ENCODE peak calls at places on chromosomes 3 and 15, in seven cellular contexts. U, T, L, V, P, E and B are unnamed samples.

GRCh38 chr3:71710906-71711494 is 14.2 kb downstream of the EIF4E3 start:
- DNase-seq in P (no peak), U (no peak), E (peak), V (peak), T (no peak), L (no peak), B (peak)

GRCh38 chr3:27216955-27217552 is 152.1 kb downstream of the NEK10 start:
- DNase-seq in L (no peak), P (peak), U (no peak), T (no peak), E (peak), V (no peak), B (no peak)

GRCh38 chr15:40594429-40594836 is 384 bp downstream of the KNL1 start:
- DNase-seq in L (peak), V (peak), P (no peak), T (no peak), U (peak), E (peak), B (peak)

GRCh38 chr3:84555629-84556028 is 403.2 kb upstream of the CADM2 start:
- DNase-seq in V (no peak), T (no peak), U (no peak), P (no peak), L (no peak), E (no peak), B (no peak)

GRCh38 chr3:34159613-34160420 is 361.4 kb downstream of the PDCD6IP start:
- DNase-seq in T (no peak), V (no peak), P (no peak), L (no peak), U (no peak), E (no peak), B (no peak)

GRCh38 chr3:13391308-13391707 is 28.8 kb downstream of the NUP210 start:
- DNase-seq in E (no peak), T (no peak), L (no peak), P (no peak), V (peak), U (no peak), B (no peak)

GRCh38 chr3:169479314-169479939 is 184.1 kb downstream of the MECOM start:
- DNase-seq in U (no peak), L (no peak), V (no peak), T (no peak), P (no peak), E (peak), B (no peak)

GRCh38 chr15:91338763-91339162 is 238.7 kb downstream of the SV2B start:
- DNase-seq in E (peak), T (peak), V (peak), L (peak), P (no peak), U (no peak), B (no peak)

GRCh38 chr3:159911011-159911663 is 77.5 kb upstream of the IL12A start:
- DNase-seq in V (no peak), E (no peak), T (no peak), U (no peak), L (no peak), P (no peak), B (peak)

GRCh38 chr3:79690072-79690471 is 77.7 kb downstream of the ROBO1 start:
- DNase-seq in V (no peak), U (no peak), L (no peak), E (no peak), T (no peak), P (no peak), B (no peak)

GRCh38 chr15:28098766-28099554 is at the start of gene OCA2:
- DNase-seq in U (peak), P (no peak), T (peak), E (no peak), V (peak), L (peak), B (no peak)

GRCh38 chr3:187367561-187368103 is 553 bp upstream of the RTP4 start:
- DNase-seq in U (peak), L (no peak), T (no peak), E (no peak), P (no peak), V (no peak), B (no peak)

GRCh38 chr3:132881756-132882409 is 156.3 kb upstream of the TMEM108 start:
- DNase-seq in P (no peak), V (no peak), E (no peak), L (no peak), T (no peak), U (no peak), B (no peak)

GRCh38 chr3:171183042-171183441 is 156.5 kb upstream of the SLC2A2 start:
- DNase-seq in E (no peak), U (peak), T (no peak), L (no peak), P (no peak), V (no peak), B (no peak)

GRCh38 chr3:177208746-177209145 is 11.5 kb upstream of the TBL1XR1 start:
- DNase-seq in P (no peak), V (no peak), T (no peak), U (no peak), E (no peak), L (no peak), B (no peak)

GRCh38 chr3:113620091-113620490 is 76.4 kb downstream of the USF3 start:
- DNase-seq in L (no peak), U (no peak), E (no peak), T (no peak), V (peak), P (no peak), B (no peak)

GRCh38 chr3:113626513-113627371 is 69.7 kb downstream of the USF3 start:
- DNase-seq in L (peak), U (peak), V (peak), T (peak), P (peak), E (peak), B (peak)

GRCh38 chr3:113623827-113624226 is 72.6 kb downstream of the USF3 start:
- DNase-seq in T (no peak), P (no peak), E (no peak), U (no peak), V (no peak), L (no peak), B (no peak)

GRCh38 chr3:113625724-113626348 is 70.6 kb downstream of the USF3 start:
- DNase-seq in E (no peak), P (no peak), V (peak), L (no peak), U (no peak), T (no peak), B (no peak)

GRCh38 chr3:113623324-113623723 is 73.1 kb downstream of the USF3 start:
- DNase-seq in U (no peak), P (no peak), E (no peak), L (peak), T (no peak), V (no peak), B (no peak)
- TF ChIP-seq CTCF in U (no peak), P (peak), E (no peak), L (no peak), T (no peak), V (no peak), B (no peak)

GRCh38 chr3:11541321-11542303 is 102.1 kb downstream of the VGLL4 start:
- DNase-seq in T (no peak), V (no peak), L (no peak), U (no peak), P (no peak), E (no peak), B (no peak)

GRCh38 chr3:11536936-11537612 is 106.6 kb downstream of the VGLL4 start:
- DNase-seq in T (no peak), P (no peak), L (no peak), E (no peak), U (no peak), V (no peak), B (no peak)

GRCh38 chr3:11538581-11538980 is 105.1 kb downstream of the VGLL4 start:
- DNase-seq in T (no peak), L (no peak), V (no peak), U (no peak), P (no peak), E (no peak), B (no peak)

GRCh38 chr3:11539218-11539617 is 104.5 kb downstream of the VGLL4 start:
- DNase-seq in P (no peak), U (no peak), E (no peak), L (no peak), T (no peak), V (no peak), B (no peak)

DNA sequence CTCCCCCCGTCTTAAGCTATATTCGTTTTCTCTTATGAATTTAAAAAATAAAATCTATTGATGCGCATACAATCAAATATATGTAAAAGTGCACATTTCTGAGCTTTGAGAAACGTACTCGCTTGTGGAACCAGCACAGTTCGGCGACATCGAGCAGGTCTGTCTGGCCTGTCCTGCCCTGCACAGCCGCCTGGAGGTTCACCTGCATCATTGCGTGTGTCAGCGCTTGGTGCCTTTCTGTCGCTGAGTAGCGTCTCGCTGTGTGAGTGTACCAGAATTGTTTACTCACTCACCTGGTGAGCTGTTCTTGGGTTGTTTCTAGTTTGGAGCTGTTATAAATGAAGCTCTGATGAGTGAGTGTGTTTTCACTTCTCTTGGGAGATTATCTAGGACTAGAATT is 104.0 kb downstream of the VGLL4 start:
- DNase-seq in U (no peak), V (no peak), P (no peak), E (peak), L (no peak), T (no peak), B (no peak)
- TF ChIP-seq CTCF in U (no peak), V (no peak), P (no peak), E (peak), L (no peak), T (no peak), B (no peak)

GRCh38 chr3:104273046-104273649 is 1093.6 kb upstream of the ALCAM start:
- DNase-seq in U (no peak), T (no peak), L (no peak), V (peak), E (peak), P (peak), B (peak)
- TF ChIP-seq CTCF in U (no peak), T (peak), L (peak), V (peak), E (peak), P (peak), B (peak)

GRCh38 chr3:102737353-102737752 is 302.5 kb downstream of the ZPLD1 start:
- DNase-seq in P (no peak), V (no peak), L (no peak), U (no peak), T (no peak), E (no peak), B (no peak)

GRCh38 chr3:102736961-102737304 is 302.1 kb downstream of the ZPLD1 start:
- DNase-seq in E (no peak), V (no peak), T (no peak), U (no peak), P (no peak), L (no peak), B (no peak)

GRCh38 chr3:102736288-102736960 is 301.6 kb downstream of the ZPLD1 start:
- DNase-seq in V (no peak), T (no peak), U (no peak), L (no peak), E (no peak), P (no peak), B (no peak)

GRCh38 chr3:102741694-102742093 is 306.9 kb downstream of the ZPLD1 start:
- DNase-seq in V (no peak), E (no peak), T (no peak), L (no peak), P (no peak), U (no peak), B (no peak)

DNA sequence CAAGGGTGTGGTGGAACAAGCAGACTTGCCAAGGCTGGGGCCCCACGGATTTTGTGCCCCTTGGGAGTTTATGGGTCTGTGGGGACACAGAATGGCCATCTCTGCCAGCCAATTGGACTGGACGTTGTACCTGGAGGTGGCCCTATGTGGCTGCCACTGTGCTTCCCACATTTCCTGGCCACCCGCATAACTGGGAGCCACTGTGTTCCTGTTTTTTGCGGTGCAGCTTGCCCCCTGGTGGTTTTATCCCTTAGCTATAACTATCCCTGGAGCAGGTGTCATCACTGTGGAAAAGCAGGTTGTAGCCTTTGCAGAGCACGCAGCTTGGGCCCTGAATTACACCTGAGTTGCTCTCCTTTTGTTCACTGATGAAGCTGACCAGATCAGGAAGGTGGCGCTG is 306.3 kb downstream of the ZPLD1 start:
- DNase-seq in U (no peak), L (no peak), V (no peak), E (peak), P (no peak), T (no peak), B (no peak)
- TF ChIP-seq CTCF in U (no peak), L (peak), V (no peak), E (peak), P (no peak), T (no peak), B (no peak)

DNA sequence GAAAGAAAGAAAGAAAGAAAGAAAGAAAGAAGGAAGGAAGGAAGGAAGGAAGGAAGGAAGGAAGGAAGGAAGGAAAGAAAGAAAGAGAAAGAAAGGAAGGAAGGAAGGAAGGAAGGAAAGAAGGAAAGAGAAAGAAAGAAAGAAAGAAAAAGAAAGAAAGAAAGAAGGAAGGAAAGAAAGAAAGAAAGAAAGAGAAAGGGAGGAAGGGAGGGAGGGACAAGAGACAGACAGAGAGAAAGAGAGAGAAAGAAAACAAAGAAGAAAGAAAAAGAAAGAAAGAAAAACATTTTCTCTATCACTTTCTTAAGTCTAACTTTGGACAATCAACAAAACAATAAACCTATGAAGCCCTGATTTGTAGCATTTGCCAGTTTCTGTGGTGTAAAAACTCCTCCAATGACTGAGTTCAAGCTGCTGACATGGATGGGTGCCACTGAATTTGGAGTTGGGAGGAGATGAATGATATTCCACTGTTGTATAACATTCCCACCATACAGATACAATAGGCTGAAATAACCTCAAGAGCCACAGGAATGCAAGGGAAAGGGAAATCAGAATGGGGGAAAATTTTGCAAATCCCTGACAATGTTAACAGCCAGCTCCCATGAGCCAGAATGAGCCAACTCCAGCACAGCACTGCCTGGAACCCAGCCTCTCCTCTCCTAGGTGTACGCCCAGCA is 15.0 kb upstream of the RTP3 start:
- DNase-seq in L (no peak), E (peak), V (no peak), T (no peak), U (no peak), P (peak), B (no peak)
- TF ChIP-seq CTCF in L (no peak), E (no peak), V (no peak), T (no peak), U (no peak), P (no peak), B (no peak)

GRCh38 chr3:183799471-183799870 is 25.9 kb downstream of the MAP6D1 start:
- DNase-seq in V (no peak), P (no peak), L (no peak), E (no peak), T (no peak), U (no peak), B (no peak)
- TF ChIP-seq CTCF in V (no peak), P (no peak), L (no peak), E (no peak), T (no peak), U (no peak), B (no peak)

DNA sequence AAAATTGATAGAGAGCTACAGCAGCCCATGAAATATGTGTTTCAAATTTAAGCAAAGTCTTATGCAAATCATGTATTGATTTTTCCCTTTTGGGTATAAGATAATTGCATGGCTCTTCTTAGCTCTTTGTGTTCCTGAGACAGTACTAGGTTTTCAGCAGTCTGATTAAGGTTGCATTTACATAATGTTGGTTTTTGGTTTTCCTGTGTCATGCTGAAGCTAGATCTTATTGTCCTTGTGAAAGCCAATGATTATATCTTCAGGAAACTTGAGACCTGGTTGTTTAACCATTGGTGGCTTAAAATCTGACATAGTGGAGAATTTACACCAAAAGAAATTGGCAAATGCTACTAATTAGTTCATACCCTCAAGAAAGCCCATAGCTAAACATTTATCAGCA is 392.6 kb downstream of the ZPLD1 start:
- DNase-seq in E (no peak), L (no peak), T (no peak), U (no peak), V (no peak), P (no peak), B (no peak)
- TF ChIP-seq CTCF in E (no peak), L (no peak), T (no peak), U (no peak), V (no peak), P (no peak), B (no peak)

GRCh38 chr15:84103345-84103744 is 132.2 kb upstream of the GOLGA6L4 start:
- DNase-seq in T (no peak), P (no peak), V (no peak), E (no peak), U (no peak), L (no peak), B (no peak)
- TF ChIP-seq CTCF in T (no peak), P (no peak), V (no peak), E (no peak), U (no peak), L (no peak), B (no peak)

GRCh38 chr3:8887435-8888295 is 75.6 kb downstream of the RAD18 start:
- DNase-seq in V (no peak), P (no peak), U (no peak), T (no peak), E (no peak), L (no peak), B (no peak)
- TF ChIP-seq CTCF in V (no peak), P (no peak), U (no peak), T (no peak), E (no peak), L (no peak), B (no peak)